ENCODE peak calls at places on chromosomes 4 and X, in ten cellular contexts. One of them, this sample, is unnamed.

GRCh38 chr4:103032575-103032974 is 13.1 kb upstream of the SLC9B1 start:
- DNase-seq in adrenal gland: peak; percentile 31
- DNase-seq in fibroblast of mammary gland: peak; percentile 31
- DNase-seq in MM.1S: peak; percentile 28
- DNase-seq in BE2C: peak; percentile 47
- DNase-seq in brain microvascular endothelial cell: peak; percentile 29
- DNase-seq in tibial artery: no peak
- DNase-seq in Peyer's patch: no peak
- DNase-seq in GM10248: no peak
- DNase-seq in breast epithelium: no peak
- DNase-seq in this sample: no peak

GRCh38 chr4:173735055-173735454 is 205.0 kb upstream of the HAND2 start:
- DNase-seq in adrenal gland: no peak
- DNase-seq in fibroblast of mammary gland: peak; percentile 78
- DNase-seq in MM.1S: no peak
- DNase-seq in BE2C: no peak
- DNase-seq in brain microvascular endothelial cell: no peak
- DNase-seq in tibial artery: no peak
- DNase-seq in Peyer's patch: no peak
- DNase-seq in GM10248: no peak
- DNase-seq in breast epithelium: no peak
- DNase-seq in this sample: no peak

GRCh38 chrX:11754958-11755645 is 2.9 kb upstream of the MSL3 start:
- DNase-seq in adrenal gland: no peak
- DNase-seq in fibroblast of mammary gland: no peak
- DNase-seq in MM.1S: no peak
- DNase-seq in BE2C: peak; percentile 42
- DNase-seq in brain microvascular endothelial cell: no peak
- DNase-seq in tibial artery: no peak
- DNase-seq in Peyer's patch: no peak
- DNase-seq in GM10248: no peak
- DNase-seq in breast epithelium: no peak
- DNase-seq in this sample: no peak

GRCh38 chrX:63475200-63475599 is 124.1 kb upstream of the SPIN4 start:
- DNase-seq in adrenal gland: no peak
- DNase-seq in fibroblast of mammary gland: no peak
- DNase-seq in MM.1S: no peak
- DNase-seq in BE2C: no peak
- DNase-seq in brain microvascular endothelial cell: no peak
- DNase-seq in tibial artery: no peak
- DNase-seq in Peyer's patch: no peak
- DNase-seq in GM10248: no peak
- DNase-seq in breast epithelium: no peak
- DNase-seq in this sample: no peak

GRCh38 chr4:101791189-101791572 is 651 bp downstream of the BANK1 start:
- DNase-seq in adrenal gland: peak; percentile 14
- DNase-seq in fibroblast of mammary gland: no peak
- DNase-seq in MM.1S: no peak
- DNase-seq in BE2C: no peak
- DNase-seq in brain microvascular endothelial cell: no peak
- DNase-seq in tibial artery: no peak
- DNase-seq in Peyer's patch: no peak
- DNase-seq in GM10248: peak; percentile 24
- DNase-seq in breast epithelium: no peak
- DNase-seq in this sample: peak; percentile 20

GRCh38 chr4:151267822-151268535 is 9.0 kb upstream of the PRSS48 start:
- DNase-seq in adrenal gland: no peak
- DNase-seq in fibroblast of mammary gland: no peak
- DNase-seq in MM.1S: no peak
- DNase-seq in BE2C: no peak
- DNase-seq in brain microvascular endothelial cell: no peak
- DNase-seq in tibial artery: no peak
- DNase-seq in Peyer's patch: no peak
- DNase-seq in GM10248: no peak
- DNase-seq in breast epithelium: no peak
- DNase-seq in this sample: no peak

GRCh38 chrX:71650333-71650969 is 16.9 kb upstream of the LOC101059915 start:
- DNase-seq in adrenal gland: no peak
- DNase-seq in fibroblast of mammary gland: no peak
- DNase-seq in MM.1S: peak; percentile 58
- DNase-seq in BE2C: no peak
- DNase-seq in brain microvascular endothelial cell: no peak
- DNase-seq in tibial artery: no peak
- DNase-seq in Peyer's patch: no peak
- DNase-seq in GM10248: no peak
- DNase-seq in breast epithelium: no peak
- DNase-seq in this sample: peak; percentile 50

GRCh38 chr4:114494257-114494803 is 104.3 kb upstream of the UGT8 start:
- DNase-seq in adrenal gland: no peak
- DNase-seq in fibroblast of mammary gland: no peak
- DNase-seq in MM.1S: no peak
- DNase-seq in BE2C: no peak
- DNase-seq in brain microvascular endothelial cell: no peak
- DNase-seq in tibial artery: no peak
- DNase-seq in Peyer's patch: no peak
- DNase-seq in GM10248: no peak
- DNase-seq in breast epithelium: no peak
- DNase-seq in this sample: no peak

GRCh38 chr4:4659871-4660651 is 118.2 kb upstream of the STX18 start:
- DNase-seq in adrenal gland: no peak
- DNase-seq in fibroblast of mammary gland: peak; percentile 94
- DNase-seq in MM.1S: no peak
- DNase-seq in BE2C: no peak
- DNase-seq in brain microvascular endothelial cell: peak; percentile 91
- DNase-seq in tibial artery: peak; percentile 35
- DNase-seq in Peyer's patch: no peak
- DNase-seq in GM10248: no peak
- DNase-seq in breast epithelium: no peak
- DNase-seq in this sample: no peak

GRCh38 chrX:38664285-38664684 is 102.9 kb downstream of the TSPAN7 start:
- DNase-seq in adrenal gland: peak; percentile 14
- DNase-seq in fibroblast of mammary gland: peak; percentile 59
- DNase-seq in MM.1S: peak; percentile 30
- DNase-seq in BE2C: peak; percentile 15
- DNase-seq in brain microvascular endothelial cell: peak; percentile 15
- DNase-seq in tibial artery: no peak
- DNase-seq in Peyer's patch: no peak
- DNase-seq in GM10248: no peak
- DNase-seq in breast epithelium: no peak
- DNase-seq in this sample: no peak

GRCh38 chr4:2348786-2349185 is 69.7 kb downstream of the ZFYVE28 start:
- DNase-seq in adrenal gland: no peak
- DNase-seq in fibroblast of mammary gland: peak; percentile 8
- DNase-seq in MM.1S: no peak
- DNase-seq in BE2C: no peak
- DNase-seq in brain microvascular endothelial cell: no peak
- DNase-seq in tibial artery: no peak
- DNase-seq in Peyer's patch: no peak
- DNase-seq in GM10248: no peak
- DNase-seq in breast epithelium: no peak
- DNase-seq in this sample: no peak

GRCh38 chr4:139223682-139224317 is 46.8 kb upstream of the ELF2 start:
- DNase-seq in adrenal gland: peak; percentile 14
- DNase-seq in fibroblast of mammary gland: peak; percentile 85
- DNase-seq in MM.1S: no peak
- DNase-seq in BE2C: no peak
- DNase-seq in brain microvascular endothelial cell: peak; percentile 59
- DNase-seq in tibial artery: peak; percentile 45
- DNase-seq in Peyer's patch: no peak
- DNase-seq in GM10248: no peak
- DNase-seq in breast epithelium: no peak
- DNase-seq in this sample: no peak

GRCh38 chrX:700936-701335 is 70.3 kb downstream of the SHOX start:
- DNase-seq in adrenal gland: no peak
- DNase-seq in fibroblast of mammary gland: no peak
- DNase-seq in MM.1S: no peak
- DNase-seq in BE2C: no peak
- DNase-seq in brain microvascular endothelial cell: no peak
- DNase-seq in tibial artery: no peak
- DNase-seq in Peyer's patch: no peak
- DNase-seq in GM10248: no peak
- DNase-seq in breast epithelium: no peak
- DNase-seq in this sample: no peak

GRCh38 chr4:41550308-41550707 is 12.4 kb downstream of the LIMCH1 start:
- DNase-seq in adrenal gland: no peak
- DNase-seq in fibroblast of mammary gland: no peak
- DNase-seq in MM.1S: no peak
- DNase-seq in BE2C: no peak
- DNase-seq in brain microvascular endothelial cell: no peak
- DNase-seq in tibial artery: no peak
- DNase-seq in Peyer's patch: no peak
- DNase-seq in GM10248: no peak
- DNase-seq in breast epithelium: no peak
- DNase-seq in this sample: no peak

GRCh38 chrX:7252013-7252610 is 104.2 kb upstream of the PUDP start:
- DNase-seq in adrenal gland: no peak
- DNase-seq in fibroblast of mammary gland: no peak
- DNase-seq in MM.1S: peak; percentile 24
- DNase-seq in BE2C: no peak
- DNase-seq in brain microvascular endothelial cell: no peak
- DNase-seq in tibial artery: no peak
- DNase-seq in Peyer's patch: peak; percentile 44
- DNase-seq in GM10248: peak; percentile 8
- DNase-seq in breast epithelium: peak; percentile 86
- DNase-seq in this sample: no peak

GRCh38 chrX:17718649-17719165 is 18.6 kb upstream of the SCML1 start:
- DNase-seq in adrenal gland: no peak
- DNase-seq in fibroblast of mammary gland: no peak
- DNase-seq in MM.1S: no peak
- DNase-seq in BE2C: no peak
- DNase-seq in brain microvascular endothelial cell: no peak
- DNase-seq in tibial artery: no peak
- DNase-seq in Peyer's patch: no peak
- DNase-seq in GM10248: no peak
- DNase-seq in breast epithelium: no peak
- DNase-seq in this sample: no peak
- TF ChIP-seq CTCF in adrenal gland: no peak
- TF ChIP-seq CTCF in fibroblast of mammary gland: no peak
- TF ChIP-seq CTCF in MM.1S: no peak
- TF ChIP-seq CTCF in BE2C: no peak
- TF ChIP-seq CTCF in brain microvascular endothelial cell: no peak
- TF ChIP-seq CTCF in tibial artery: no peak
- TF ChIP-seq CTCF in Peyer's patch: no peak
- TF ChIP-seq CTCF in GM10248: no peak
- TF ChIP-seq CTCF in breast epithelium: no peak
- TF ChIP-seq CTCF in this sample: no peak

GRCh38 chrX:149504226-149504914 is 736 bp downstream of the IDS start:
- DNase-seq in adrenal gland: no peak
- DNase-seq in fibroblast of mammary gland: peak; percentile 9
- DNase-seq in MM.1S: peak; percentile 78
- DNase-seq in BE2C: peak; percentile 74
- DNase-seq in brain microvascular endothelial cell: no peak
- DNase-seq in tibial artery: peak; percentile 22
- DNase-seq in Peyer's patch: no peak
- DNase-seq in GM10248: peak; percentile 62
- DNase-seq in breast epithelium: no peak
- DNase-seq in this sample: peak; percentile 59
- TF ChIP-seq CTCF in adrenal gland: peak; percentile 9
- TF ChIP-seq CTCF in fibroblast of mammary gland: no peak
- TF ChIP-seq CTCF in MM.1S: peak; percentile 67
- TF ChIP-seq CTCF in BE2C: peak; percentile 66
- TF ChIP-seq CTCF in brain microvascular endothelial cell: peak; percentile 47
- TF ChIP-seq CTCF in tibial artery: no peak
- TF ChIP-seq CTCF in Peyer's patch: no peak
- TF ChIP-seq CTCF in GM10248: peak; percentile 51
- TF ChIP-seq CTCF in breast epithelium: no peak
- TF ChIP-seq CTCF in this sample: peak; percentile 57

GRCh38 chr4:122827258-122827887 is 742 bp downstream of the FGF2 start:
- DNase-seq in adrenal gland: peak; percentile 13
- DNase-seq in fibroblast of mammary gland: peak; percentile 54
- DNase-seq in MM.1S: peak; percentile 87
- DNase-seq in BE2C: peak; percentile 36
- DNase-seq in brain microvascular endothelial cell: peak; percentile 20
- DNase-seq in tibial artery: no peak
- DNase-seq in Peyer's patch: peak; percentile 59
- DNase-seq in GM10248: peak; percentile 65
- DNase-seq in breast epithelium: peak; percentile 20
- DNase-seq in this sample: peak; percentile 83

GRCh38 chr4:122826000-122826595 is 533 bp upstream of the FGF2 start:
- DNase-seq in adrenal gland: no peak
- DNase-seq in fibroblast of mammary gland: peak; percentile 55
- DNase-seq in MM.1S: no peak
- DNase-seq in BE2C: no peak
- DNase-seq in brain microvascular endothelial cell: peak; percentile 14
- DNase-seq in tibial artery: no peak
- DNase-seq in Peyer's patch: no peak
- DNase-seq in GM10248: no peak
- DNase-seq in breast epithelium: no peak
- DNase-seq in this sample: no peak

GRCh38 chr4:122830392-122831095 is 3.9 kb downstream of the FGF2 start:
- DNase-seq in adrenal gland: no peak
- DNase-seq in fibroblast of mammary gland: peak; percentile 66
- DNase-seq in MM.1S: no peak
- DNase-seq in BE2C: no peak
- DNase-seq in brain microvascular endothelial cell: no peak
- DNase-seq in tibial artery: no peak
- DNase-seq in Peyer's patch: no peak
- DNase-seq in GM10248: no peak
- DNase-seq in breast epithelium: no peak
- DNase-seq in this sample: no peak

GRCh38 chr4:122826596-122827257 is at the start of gene FGF2:
- DNase-seq in adrenal gland: peak; percentile 23
- DNase-seq in fibroblast of mammary gland: peak; percentile 49
- DNase-seq in MM.1S: peak; percentile 55
- DNase-seq in BE2C: peak; percentile 39
- DNase-seq in brain microvascular endothelial cell: peak; percentile 45
- DNase-seq in tibial artery: peak; percentile 83
- DNase-seq in Peyer's patch: peak; percentile 59
- DNase-seq in GM10248: peak; percentile 54
- DNase-seq in breast epithelium: peak; percentile 41
- DNase-seq in this sample: peak; percentile 73

GRCh38 chr4:122827899-122828601 is 1.4 kb downstream of the FGF2 start:
- DNase-seq in adrenal gland: peak; percentile 14
- DNase-seq in fibroblast of mammary gland: peak; percentile 72
- DNase-seq in MM.1S: peak; percentile 98
- DNase-seq in BE2C: peak; percentile 23
- DNase-seq in brain microvascular endothelial cell: peak; percentile 42
- DNase-seq in tibial artery: peak; percentile 64
- DNase-seq in Peyer's patch: no peak
- DNase-seq in GM10248: peak; percentile 81
- DNase-seq in breast epithelium: peak; percentile 36
- DNase-seq in this sample: peak; percentile 89
- TF ChIP-seq CTCF in adrenal gland: no peak
- TF ChIP-seq CTCF in fibroblast of mammary gland: peak; percentile 33
- TF ChIP-seq CTCF in MM.1S: peak; percentile 32
- TF ChIP-seq CTCF in BE2C: no peak
- TF ChIP-seq CTCF in brain microvascular endothelial cell: peak; percentile 31
- TF ChIP-seq CTCF in tibial artery: peak; percentile 45
- TF ChIP-seq CTCF in Peyer's patch: no peak
- TF ChIP-seq CTCF in GM10248: peak; percentile 11
- TF ChIP-seq CTCF in breast epithelium: no peak
- TF ChIP-seq CTCF in this sample: no peak

DNA sequence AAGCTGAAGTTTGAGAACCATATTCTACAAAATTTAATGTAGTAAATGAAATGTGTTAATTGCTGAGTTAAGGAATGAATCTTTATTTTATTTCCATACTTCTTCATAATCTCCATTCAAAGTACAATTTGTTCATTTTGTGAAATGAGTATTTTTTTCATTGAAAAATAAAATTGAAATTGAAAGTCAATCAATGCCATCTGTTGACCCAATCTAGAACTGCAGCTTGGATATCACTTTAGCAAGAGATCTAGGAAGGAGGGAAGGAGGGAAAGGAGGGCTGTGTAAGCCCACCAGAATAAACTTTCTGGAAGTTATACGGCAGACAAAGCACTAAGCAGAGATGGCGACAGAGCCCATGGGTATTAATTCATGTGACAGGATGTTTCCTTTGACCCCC is 128.4 kb downstream of the ZMAT1 start:
- DNase-seq in adrenal gland: no peak
- DNase-seq in fibroblast of mammary gland: peak; percentile 27
- DNase-seq in MM.1S: peak; percentile 12
- DNase-seq in BE2C: no peak
- DNase-seq in brain microvascular endothelial cell: no peak
- DNase-seq in tibial artery: no peak
- DNase-seq in Peyer's patch: no peak
- DNase-seq in GM10248: no peak
- DNase-seq in breast epithelium: no peak
- DNase-seq in this sample: no peak
- TF ChIP-seq CTCF in adrenal gland: peak; percentile 22
- TF ChIP-seq CTCF in fibroblast of mammary gland: peak; percentile 54
- TF ChIP-seq CTCF in MM.1S: peak; percentile 51
- TF ChIP-seq CTCF in BE2C: peak; percentile 43
- TF ChIP-seq CTCF in brain microvascular endothelial cell: peak; percentile 50
- TF ChIP-seq CTCF in tibial artery: peak; percentile 33
- TF ChIP-seq CTCF in Peyer's patch: no peak
- TF ChIP-seq CTCF in GM10248: peak; percentile 30
- TF ChIP-seq CTCF in breast epithelium: no peak
- TF ChIP-seq CTCF in this sample: no peak

This sample was measured in GM20000.